ENCODE peak calls at places on chromosome 9, in seven cellular contexts. One of them, this sample, is unnamed.

GRCh38 chr9:21381752-21382339 is 3.4 kb downstream of the IFNA2 start:
- DNase-seq in neural progenitor cell: no peak
- DNase-seq in HCT116: no peak
- DNase-seq in GM23338: peak; percentile 69
- DNase-seq in A549: peak; percentile 46
- DNase-seq in H1: no peak
- DNase-seq in endothelial cell of umbilical vein: no peak
- DNase-seq in this sample: peak; percentile 88

GRCh38 chr9:131624636-131625241 is 79.4 kb downstream of the PRRT1B start:
- DNase-seq in neural progenitor cell: no peak
- DNase-seq in HCT116: no peak
- DNase-seq in GM23338: no peak
- DNase-seq in A549: no peak
- DNase-seq in H1: no peak
- DNase-seq in endothelial cell of umbilical vein: peak; percentile 17
- DNase-seq in this sample: no peak

GRCh38 chr9:83061036-83061435 is 1.9 kb downstream of the RASEF start:
- DNase-seq in HCT116: no peak
- DNase-seq in GM23338: no peak
- DNase-seq in neural progenitor cell: no peak
- DNase-seq in endothelial cell of umbilical vein: no peak
- DNase-seq in A549: peak; percentile 70
- DNase-seq in H1: no peak
- DNase-seq in this sample: no peak

GRCh38 chr9:29697011-29697410 is 2123.7 kb upstream of the C9orf72 start:
- DNase-seq in HCT116: no peak
- DNase-seq in endothelial cell of umbilical vein: no peak
- DNase-seq in H1: no peak
- DNase-seq in GM23338: no peak
- DNase-seq in A549: no peak
- DNase-seq in neural progenitor cell: no peak
- DNase-seq in this sample: no peak

GRCh38 chr9:81183763-81184162 is 505.6 kb downstream of the TLE1 start:
- DNase-seq in endothelial cell of umbilical vein: no peak
- DNase-seq in neural progenitor cell: no peak
- DNase-seq in H1: no peak
- DNase-seq in HCT116: no peak
- DNase-seq in A549: no peak
- DNase-seq in GM23338: no peak
- DNase-seq in this sample: no peak

GRCh38 chr9:69443178-69443577 is 118.2 kb downstream of the ENTREP1 start:
- DNase-seq in H1: no peak
- DNase-seq in A549: no peak
- DNase-seq in endothelial cell of umbilical vein: no peak
- DNase-seq in neural progenitor cell: no peak
- DNase-seq in HCT116: no peak
- DNase-seq in GM23338: no peak
- DNase-seq in this sample: no peak

GRCh38 chr9:89426389-89426961 is 71.4 kb downstream of the SEMA4D start:
- DNase-seq in A549: no peak
- DNase-seq in neural progenitor cell: no peak
- DNase-seq in endothelial cell of umbilical vein: no peak
- DNase-seq in GM23338: no peak
- DNase-seq in H1: no peak
- DNase-seq in HCT116: no peak
- DNase-seq in this sample: no peak

GRCh38 chr9:133864011-133864410 is 125.9 kb upstream of the SARDH start:
- DNase-seq in HCT116: no peak
- DNase-seq in endothelial cell of umbilical vein: no peak
- DNase-seq in H1: no peak
- DNase-seq in GM23338: peak; percentile 37
- DNase-seq in neural progenitor cell: no peak
- DNase-seq in A549: no peak
- DNase-seq in this sample: no peak

DNA sequence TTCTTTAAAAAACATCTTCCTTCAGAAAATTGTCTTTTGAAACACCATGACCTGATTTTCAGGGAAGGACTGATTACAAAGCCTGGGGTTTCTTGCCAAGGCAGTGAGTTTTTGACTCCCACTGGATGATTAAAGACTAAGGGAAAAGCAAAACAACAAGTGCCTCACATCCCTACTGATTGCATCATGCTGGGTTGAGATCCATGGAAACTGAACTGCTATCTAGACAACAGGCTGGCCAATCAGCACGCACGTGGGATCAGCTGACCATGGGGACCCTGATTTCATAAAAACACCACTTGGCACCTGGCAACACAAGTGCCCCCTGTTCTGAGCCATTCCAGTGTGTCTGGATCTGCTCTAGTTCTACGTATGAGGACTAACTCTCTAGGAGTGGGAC is 212.3 kb downstream of the SMARCA2 start:
- DNase-seq in HCT116: no peak
- DNase-seq in neural progenitor cell: no peak
- DNase-seq in H1: no peak
- DNase-seq in A549: no peak
- DNase-seq in GM23338: peak; percentile 10
- DNase-seq in endothelial cell of umbilical vein: peak; percentile 3
- DNase-seq in this sample: no peak
- H3K4me2 ChIP-seq in HCT116: no peak overlapping the region
- H3K4me2 ChIP-seq in neural progenitor cell: no peak overlapping the region
- H3K4me2 ChIP-seq in H1: no peak overlapping the region
- H3K4me2 ChIP-seq in A549: no peak overlapping the region
- H3K4me2 ChIP-seq in GM23338: no peak overlapping the region
- H3K4me2 ChIP-seq in endothelial cell of umbilical vein: no peak overlapping the region
- H3K4me2 ChIP-seq in this sample: no peak overlapping the region

GRCh38 chr9:115202181-115202580 is 84.2 kb upstream of the TNC start:
- DNase-seq in GM23338: no peak
- DNase-seq in A549: no peak
- DNase-seq in H1: no peak
- DNase-seq in HCT116: no peak
- DNase-seq in endothelial cell of umbilical vein: no peak
- DNase-seq in neural progenitor cell: no peak
- DNase-seq in this sample: no peak

GRCh38 chr9:115207003-115207837 is 89.3 kb upstream of the TNC start:
- DNase-seq in neural progenitor cell: no peak
- DNase-seq in A549: no peak
- DNase-seq in H1: no peak
- DNase-seq in endothelial cell of umbilical vein: no peak
- DNase-seq in HCT116: no peak
- DNase-seq in GM23338: no peak
- DNase-seq in this sample: no peak

GRCh38 chr9:115208503-115208902 is 90.5 kb upstream of the TNC start:
- DNase-seq in neural progenitor cell: no peak
- DNase-seq in A549: no peak
- DNase-seq in H1: no peak
- DNase-seq in GM23338: no peak
- DNase-seq in HCT116: no peak
- DNase-seq in endothelial cell of umbilical vein: no peak
- DNase-seq in this sample: no peak

GRCh38 chr9:115202960-115203751 is 85.2 kb upstream of the TNC start:
- DNase-seq in neural progenitor cell: no peak
- DNase-seq in endothelial cell of umbilical vein: no peak
- DNase-seq in A549: no peak
- DNase-seq in H1: no peak
- DNase-seq in HCT116: no peak
- DNase-seq in GM23338: no peak
- DNase-seq in this sample: no peak

DNA sequence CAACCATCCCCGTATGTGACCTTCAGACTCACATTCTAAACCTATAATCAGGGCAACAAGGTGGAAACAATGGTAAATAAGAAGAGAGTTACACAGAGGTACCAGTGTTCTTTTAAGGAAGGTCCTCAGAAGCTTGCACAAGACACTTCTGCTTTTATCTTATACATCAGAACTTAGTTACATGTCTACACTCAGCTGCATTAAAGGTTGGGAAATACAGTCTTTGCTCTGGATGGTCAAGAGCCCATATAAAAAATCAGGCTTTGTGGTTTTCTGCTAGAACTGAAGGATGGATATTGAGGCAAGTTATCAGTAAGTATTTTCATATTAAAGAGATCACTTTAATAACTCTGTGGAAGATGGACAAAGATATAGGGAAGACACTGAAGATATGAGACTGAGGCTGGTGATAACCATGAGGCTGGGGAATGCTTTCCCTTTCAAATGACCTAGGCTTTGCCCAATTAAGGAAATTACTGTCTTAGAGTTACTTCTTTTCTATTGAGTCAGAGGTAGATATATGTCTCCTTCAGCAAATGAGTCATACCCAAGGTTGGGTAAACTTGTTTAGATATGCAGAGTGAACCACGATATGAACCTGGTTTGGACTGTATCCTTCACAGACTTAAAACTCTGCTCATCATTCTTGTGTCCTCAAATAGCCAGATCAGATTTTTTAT is 87.0 kb upstream of the TNC start:
- DNase-seq in A549: peak; percentile 46
- DNase-seq in neural progenitor cell: no peak
- DNase-seq in H1: no peak
- DNase-seq in GM23338: no peak
- DNase-seq in endothelial cell of umbilical vein: no peak
- DNase-seq in HCT116: no peak
- DNase-seq in this sample: no peak
- H3K4me2 ChIP-seq in A549: peak overlapping the region; percentile 47
- H3K4me2 ChIP-seq in neural progenitor cell: no peak overlapping the region
- H3K4me2 ChIP-seq in H1: no peak overlapping the region
- H3K4me2 ChIP-seq in GM23338: no peak overlapping the region
- H3K4me2 ChIP-seq in endothelial cell of umbilical vein: no peak overlapping the region
- H3K4me2 ChIP-seq in HCT116: no peak overlapping the region
- H3K4me2 ChIP-seq in this sample: no peak overlapping the region

DNA sequence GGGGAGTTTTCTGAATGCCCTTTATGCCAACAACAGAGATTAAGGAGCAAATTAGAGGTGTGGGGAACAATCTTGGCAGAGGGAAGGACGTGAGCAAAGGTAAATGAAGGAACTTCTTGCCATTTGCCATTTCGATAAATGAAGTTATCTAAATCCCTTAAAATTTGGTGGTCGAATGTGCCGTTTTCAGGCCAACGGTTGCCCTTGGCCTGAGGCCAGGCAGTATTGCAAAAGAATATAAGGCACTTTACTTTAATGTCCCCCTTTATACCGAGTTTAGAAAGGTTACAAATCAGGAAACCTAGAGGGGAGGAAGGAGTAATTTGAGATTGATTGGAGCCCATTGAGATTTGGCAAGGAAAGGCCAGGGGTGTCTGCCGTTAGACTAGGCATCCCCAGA is 26.3 kb downstream of the C9orf50 start:
- DNase-seq in endothelial cell of umbilical vein: no peak
- DNase-seq in A549: no peak
- DNase-seq in HCT116: no peak
- DNase-seq in GM23338: no peak
- DNase-seq in neural progenitor cell: no peak
- DNase-seq in H1: no peak
- DNase-seq in this sample: no peak
- H3K4me2 ChIP-seq in endothelial cell of umbilical vein: no peak overlapping the region
- H3K4me2 ChIP-seq in A549: no peak overlapping the region
- H3K4me2 ChIP-seq in HCT116: peak overlapping the region; percentile 95
- H3K4me2 ChIP-seq in GM23338: no peak overlapping the region
- H3K4me2 ChIP-seq in neural progenitor cell: no peak overlapping the region
- H3K4me2 ChIP-seq in H1: no peak overlapping the region
- H3K4me2 ChIP-seq in this sample: no peak overlapping the region

DNA sequence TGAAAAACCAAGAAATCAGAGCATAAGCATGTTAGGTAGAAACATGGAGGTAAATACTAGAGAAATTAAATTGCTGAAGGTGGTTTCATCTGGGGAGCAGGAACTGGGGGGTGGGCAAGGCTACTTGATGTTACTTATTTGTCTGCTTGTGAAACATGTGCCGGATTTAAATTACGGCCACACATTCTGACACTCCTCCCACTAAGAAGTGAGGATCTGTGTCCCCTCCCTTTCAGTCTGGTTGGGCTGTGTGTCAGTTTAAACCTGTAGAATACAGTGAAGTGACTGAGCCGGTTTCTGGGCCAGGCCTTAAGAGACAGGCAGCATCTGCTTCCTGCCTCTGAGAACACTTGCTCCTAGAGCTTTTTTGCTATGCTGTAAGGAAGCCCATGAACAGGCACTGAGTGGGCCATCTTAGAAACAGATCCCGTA is 2.3 kb upstream of the IARS1 start:
- DNase-seq in GM23338: peak; percentile 24
- DNase-seq in neural progenitor cell: peak; percentile 11
- DNase-seq in HCT116: no peak
- DNase-seq in H1: no peak
- DNase-seq in A549: no peak
- DNase-seq in endothelial cell of umbilical vein: no peak
- DNase-seq in this sample: peak; percentile 73
- H3K4me2 ChIP-seq in GM23338: no peak overlapping the region
- H3K4me2 ChIP-seq in neural progenitor cell: no peak overlapping the region
- H3K4me2 ChIP-seq in HCT116: no peak overlapping the region
- H3K4me2 ChIP-seq in H1: no peak overlapping the region
- H3K4me2 ChIP-seq in A549: no peak overlapping the region
- H3K4me2 ChIP-seq in endothelial cell of umbilical vein: no peak overlapping the region
- H3K4me2 ChIP-seq in this sample: peak overlapping the region; percentile 93

DNA sequence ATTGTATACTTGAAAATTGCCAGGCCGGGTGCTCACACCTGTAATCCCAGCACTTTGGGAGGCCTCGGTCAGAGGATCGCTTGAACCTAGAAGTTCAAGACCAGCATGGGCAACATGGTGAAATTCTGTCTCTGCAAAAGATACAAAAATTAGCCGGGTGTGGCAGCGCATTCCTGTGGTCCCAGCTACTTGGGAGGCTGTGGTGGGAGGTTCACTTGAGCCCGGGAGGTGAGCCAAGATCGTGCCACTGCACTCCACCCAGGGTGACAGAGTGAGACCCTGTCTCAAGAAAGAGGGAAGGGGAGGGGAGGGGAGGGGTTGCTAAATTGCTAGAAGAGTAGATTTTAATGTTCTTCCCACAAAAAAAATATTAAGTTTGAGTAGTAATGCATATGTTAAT is 53.2 kb downstream of the FNBP1 start:
- DNase-seq in H1: no peak
- DNase-seq in GM23338: no peak
- DNase-seq in A549: peak; percentile 18
- DNase-seq in HCT116: no peak
- DNase-seq in endothelial cell of umbilical vein: no peak
- DNase-seq in neural progenitor cell: no peak
- DNase-seq in this sample: no peak
- H3K4me2 ChIP-seq in H1: no peak overlapping the region
- H3K4me2 ChIP-seq in GM23338: peak overlapping the region; percentile 50
- H3K4me2 ChIP-seq in A549: peak overlapping the region; percentile 27
- H3K4me2 ChIP-seq in HCT116: peak overlapping the region; percentile 71
- H3K4me2 ChIP-seq in endothelial cell of umbilical vein: no peak overlapping the region
- H3K4me2 ChIP-seq in neural progenitor cell: no peak overlapping the region
- H3K4me2 ChIP-seq in this sample: peak overlapping the region; percentile 78

GRCh38 chr9:5481744-5482027 is 28.6 kb upstream of the PDCD1LG2 start:
- DNase-seq in GM23338: no peak
- DNase-seq in A549: no peak
- DNase-seq in endothelial cell of umbilical vein: no peak
- DNase-seq in H1: no peak
- DNase-seq in neural progenitor cell: no peak
- DNase-seq in HCT116: no peak
- DNase-seq in this sample: no peak

GRCh38 chr9:5479994-5480694 is 29.8 kb downstream of the CD274 start:
- DNase-seq in H1: no peak
- DNase-seq in GM23338: no peak
- DNase-seq in neural progenitor cell: no peak
- DNase-seq in HCT116: no peak
- DNase-seq in endothelial cell of umbilical vein: no peak
- DNase-seq in A549: peak; percentile 46
- DNase-seq in this sample: no peak

GRCh38 chr9:5482194-5482593 is 28.1 kb upstream of the PDCD1LG2 start:
- DNase-seq in neural progenitor cell: no peak
- DNase-seq in H1: no peak
- DNase-seq in endothelial cell of umbilical vein: no peak
- DNase-seq in A549: no peak
- DNase-seq in GM23338: peak; percentile 22
- DNase-seq in HCT116: no peak
- DNase-seq in this sample: no peak

GRCh38 chr9:5478214-5478613 is 27.9 kb downstream of the CD274 start:
- DNase-seq in HCT116: no peak
- DNase-seq in GM23338: no peak
- DNase-seq in A549: no peak
- DNase-seq in endothelial cell of umbilical vein: no peak
- DNase-seq in neural progenitor cell: no peak
- DNase-seq in H1: no peak
- DNase-seq in this sample: no peak

GRCh38 chr9:5480919-5481743 is 29.2 kb upstream of the PDCD1LG2 start:
- DNase-seq in neural progenitor cell: no peak
- DNase-seq in GM23338: no peak
- DNase-seq in H1: no peak
- DNase-seq in A549: peak; percentile 8
- DNase-seq in endothelial cell of umbilical vein: no peak
- DNase-seq in HCT116: no peak
- DNase-seq in this sample: no peak
- H3K4me2 ChIP-seq in neural progenitor cell: no peak overlapping the region
- H3K4me2 ChIP-seq in GM23338: no peak overlapping the region
- H3K4me2 ChIP-seq in H1: no peak overlapping the region
- H3K4me2 ChIP-seq in A549: no peak overlapping the region
- H3K4me2 ChIP-seq in endothelial cell of umbilical vein: no peak overlapping the region
- H3K4me2 ChIP-seq in HCT116: no peak overlapping the region
- H3K4me2 ChIP-seq in this sample: no peak overlapping the region

This sample was measured in Karpas-422.